ENCODE peak calls at places on chromosomes 5 and 9, in six cellular contexts. One of them, this sample, is unnamed.

GRCh38 chr9:128628471-128629048 is 28.1 kb downstream of the DYNC2I2 start:
- DNase-seq in GM12891: no peak
- DNase-seq in upper lobe of left lung: no peak
- DNase-seq in prostate gland: no peak
- DNase-seq in transverse colon: peak; percentile 22
- DNase-seq in HepG2: peak; percentile 23
- DNase-seq in this sample: peak; percentile 68

GRCh38 chr5:132001647-132002561 is 9.6 kb downstream of the ACSL6 start:
- DNase-seq in GM12891: no peak
- DNase-seq in upper lobe of left lung: no peak
- DNase-seq in prostate gland: no peak
- DNase-seq in transverse colon: no peak
- DNase-seq in HepG2: peak; percentile 97
- DNase-seq in this sample: peak; percentile 62

GRCh38 chr9:135479469-135480052 is at the start of gene PPP1R26:
- DNase-seq in GM12891: no peak
- DNase-seq in upper lobe of left lung: peak; percentile 90
- DNase-seq in prostate gland: no peak
- DNase-seq in transverse colon: peak; percentile 42
- DNase-seq in HepG2: no peak
- DNase-seq in this sample: no peak

GRCh38 chr5:175214152-175214551 is 229.8 kb downstream of the DRD1 start:
- DNase-seq in GM12891: no peak
- DNase-seq in upper lobe of left lung: no peak
- DNase-seq in prostate gland: peak; percentile 20
- DNase-seq in transverse colon: no peak
- DNase-seq in HepG2: no peak
- DNase-seq in this sample: no peak

GRCh38 chr9:93043122-93043521 is 15.4 kb upstream of the SUSD3 start:
- DNase-seq in GM12891: no peak
- DNase-seq in upper lobe of left lung: no peak
- DNase-seq in prostate gland: no peak
- DNase-seq in transverse colon: no peak
- DNase-seq in HepG2: no peak
- DNase-seq in this sample: no peak

GRCh38 chr9:133711428-133712220 is 26.5 kb downstream of the SARDH start:
- DNase-seq in GM12891: no peak
- DNase-seq in upper lobe of left lung: peak; percentile 76
- DNase-seq in prostate gland: no peak
- DNase-seq in transverse colon: no peak
- DNase-seq in HepG2: no peak
- DNase-seq in this sample: peak; percentile 75

GRCh38 chr5:176660860-176661641 is 13.8 kb downstream of the TSPAN17 start:
- DNase-seq in GM12891: peak; percentile 96
- DNase-seq in upper lobe of left lung: peak; percentile 91
- DNase-seq in prostate gland: peak; percentile 56
- DNase-seq in transverse colon: peak; percentile 74
- DNase-seq in HepG2: peak; percentile 65
- DNase-seq in this sample: peak; percentile 95

GRCh38 chr5:74686962-74687751 is 2.1 kb downstream of the HEXB start:
- DNase-seq in GM12891: no peak
- DNase-seq in upper lobe of left lung: no peak
- DNase-seq in prostate gland: no peak
- DNase-seq in transverse colon: no peak
- DNase-seq in HepG2: no peak
- DNase-seq in this sample: no peak

GRCh38 chr9:109122726-109123621 is 3.2 kb upstream of the TMEM245 start:
- DNase-seq in GM12891: no peak
- DNase-seq in upper lobe of left lung: no peak
- DNase-seq in prostate gland: no peak
- DNase-seq in transverse colon: no peak
- DNase-seq in HepG2: peak; percentile 60
- DNase-seq in this sample: no peak

GRCh38 chr5:54739371-54739770 is 221.8 kb downstream of the SNX18 start:
- DNase-seq in GM12891: no peak
- DNase-seq in upper lobe of left lung: no peak
- DNase-seq in prostate gland: no peak
- DNase-seq in transverse colon: no peak
- DNase-seq in HepG2: no peak
- DNase-seq in this sample: no peak

GRCh38 chr9:107158321-107158720 is 124.8 kb upstream of the RAD23B start:
- DNase-seq in GM12891: no peak
- DNase-seq in upper lobe of left lung: no peak
- DNase-seq in prostate gland: no peak
- DNase-seq in transverse colon: no peak
- DNase-seq in HepG2: peak; percentile 35
- DNase-seq in this sample: no peak

GRCh38 chr5:163809480-163809879 is 304.1 kb downstream of the MAT2B start:
- DNase-seq in GM12891: no peak
- DNase-seq in upper lobe of left lung: no peak
- DNase-seq in prostate gland: no peak
- DNase-seq in transverse colon: no peak
- DNase-seq in HepG2: no peak
- DNase-seq in this sample: no peak

GRCh38 chr5:125612356-125613149 is 810.7 kb upstream of the GRAMD2B start:
- DNase-seq in GM12891: no peak
- DNase-seq in upper lobe of left lung: no peak
- DNase-seq in prostate gland: peak; percentile 37
- DNase-seq in transverse colon: no peak
- DNase-seq in HepG2: no peak
- DNase-seq in this sample: no peak

GRCh38 chr5:114839360-114839759 is 330.3 kb downstream of the TRIM36 start:
- DNase-seq in GM12891: no peak
- DNase-seq in upper lobe of left lung: no peak
- DNase-seq in prostate gland: no peak
- DNase-seq in transverse colon: no peak
- DNase-seq in HepG2: no peak
- DNase-seq in this sample: peak; percentile 41

GRCh38 chr5:139861021-139861888 is 65.6 kb downstream of the PSD2 start:
- DNase-seq in GM12891: no peak
- DNase-seq in upper lobe of left lung: peak; percentile 27
- DNase-seq in prostate gland: no peak
- DNase-seq in transverse colon: no peak
- DNase-seq in HepG2: no peak
- DNase-seq in this sample: no peak

GRCh38 chr9:131598121-131598520 is 52.8 kb downstream of the PRRT1B start:
- DNase-seq in GM12891: no peak
- DNase-seq in upper lobe of left lung: peak; percentile 80
- DNase-seq in prostate gland: no peak
- DNase-seq in transverse colon: peak; percentile 37
- DNase-seq in HepG2: no peak
- DNase-seq in this sample: peak; percentile 92

GRCh38 chr5:57004800-57005199 is 52.9 kb upstream of the MIER3 start:
- DNase-seq in GM12891: no peak
- DNase-seq in upper lobe of left lung: no peak
- DNase-seq in prostate gland: no peak
- DNase-seq in transverse colon: no peak
- DNase-seq in HepG2: peak; percentile 59
- DNase-seq in this sample: no peak

GRCh38 chr5:97854871-97855762 is 672.1 kb upstream of the RIOK2 start:
- DNase-seq in GM12891: no peak
- DNase-seq in upper lobe of left lung: no peak
- DNase-seq in prostate gland: no peak
- DNase-seq in transverse colon: no peak
- DNase-seq in HepG2: no peak
- DNase-seq in this sample: peak; percentile 59

GRCh38 chr9:38026021-38026809 is 42.8 kb downstream of the SHB start:
- DNase-seq in GM12891: no peak
- DNase-seq in upper lobe of left lung: no peak
- DNase-seq in prostate gland: no peak
- DNase-seq in transverse colon: no peak
- DNase-seq in HepG2: peak; percentile 29
- DNase-seq in this sample: no peak

GRCh38 chr9:100714372-100715099 is 136.7 kb downstream of the CAVIN4 start:
- DNase-seq in GM12891: peak; percentile 28
- DNase-seq in upper lobe of left lung: no peak
- DNase-seq in prostate gland: peak; percentile 42
- DNase-seq in transverse colon: peak; percentile 50
- DNase-seq in HepG2: peak; percentile 48
- DNase-seq in this sample: no peak

GRCh38 chr5:33885679-33886078 is 6.1 kb downstream of the ADAMTS12 start:
- DNase-seq in GM12891: no peak
- DNase-seq in upper lobe of left lung: no peak
- DNase-seq in prostate gland: no peak
- DNase-seq in transverse colon: no peak
- DNase-seq in HepG2: no peak
- DNase-seq in this sample: no peak
- TF ChIP-seq POLR2AphosphoS5 in GM12891: no peak
- TF ChIP-seq POLR2AphosphoS5 in upper lobe of left lung: no peak
- TF ChIP-seq POLR2AphosphoS5 in prostate gland: no peak
- TF ChIP-seq POLR2AphosphoS5 in transverse colon: peak; percentile 21
- TF ChIP-seq POLR2AphosphoS5 in HepG2: no peak
- TF ChIP-seq POLR2AphosphoS5 in this sample: no peak

DNA sequence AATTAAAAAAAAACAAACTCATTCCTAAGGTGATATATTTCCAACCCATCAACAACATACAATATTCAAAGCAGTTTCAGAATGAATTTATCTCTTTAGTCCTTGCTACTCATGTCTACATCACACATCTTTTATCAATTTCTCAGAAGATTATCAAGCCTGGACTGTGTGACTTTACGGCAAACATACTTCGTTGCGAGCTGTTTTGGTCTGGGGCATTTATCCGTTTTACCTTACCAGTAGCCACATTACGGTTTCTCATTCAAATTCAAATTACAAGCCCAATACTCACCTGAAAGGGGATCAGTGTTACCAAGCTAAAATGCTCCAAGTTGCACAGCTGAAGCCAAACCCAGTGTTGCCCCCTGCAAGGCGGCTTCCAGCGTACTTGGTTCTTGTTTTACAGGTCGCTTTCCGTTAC is 1.9 kb downstream of the HNRNPH1 start:
- DNase-seq in GM12891: no peak
- DNase-seq in upper lobe of left lung: no peak
- DNase-seq in prostate gland: no peak
- DNase-seq in transverse colon: no peak
- DNase-seq in HepG2: no peak
- DNase-seq in this sample: peak; percentile 53
- TF ChIP-seq POLR2AphosphoS5 in GM12891: no peak
- TF ChIP-seq POLR2AphosphoS5 in upper lobe of left lung: no peak
- TF ChIP-seq POLR2AphosphoS5 in prostate gland: no peak
- TF ChIP-seq POLR2AphosphoS5 in transverse colon: no peak
- TF ChIP-seq POLR2AphosphoS5 in HepG2: no peak
- TF ChIP-seq POLR2AphosphoS5 in this sample: no peak

DNA sequence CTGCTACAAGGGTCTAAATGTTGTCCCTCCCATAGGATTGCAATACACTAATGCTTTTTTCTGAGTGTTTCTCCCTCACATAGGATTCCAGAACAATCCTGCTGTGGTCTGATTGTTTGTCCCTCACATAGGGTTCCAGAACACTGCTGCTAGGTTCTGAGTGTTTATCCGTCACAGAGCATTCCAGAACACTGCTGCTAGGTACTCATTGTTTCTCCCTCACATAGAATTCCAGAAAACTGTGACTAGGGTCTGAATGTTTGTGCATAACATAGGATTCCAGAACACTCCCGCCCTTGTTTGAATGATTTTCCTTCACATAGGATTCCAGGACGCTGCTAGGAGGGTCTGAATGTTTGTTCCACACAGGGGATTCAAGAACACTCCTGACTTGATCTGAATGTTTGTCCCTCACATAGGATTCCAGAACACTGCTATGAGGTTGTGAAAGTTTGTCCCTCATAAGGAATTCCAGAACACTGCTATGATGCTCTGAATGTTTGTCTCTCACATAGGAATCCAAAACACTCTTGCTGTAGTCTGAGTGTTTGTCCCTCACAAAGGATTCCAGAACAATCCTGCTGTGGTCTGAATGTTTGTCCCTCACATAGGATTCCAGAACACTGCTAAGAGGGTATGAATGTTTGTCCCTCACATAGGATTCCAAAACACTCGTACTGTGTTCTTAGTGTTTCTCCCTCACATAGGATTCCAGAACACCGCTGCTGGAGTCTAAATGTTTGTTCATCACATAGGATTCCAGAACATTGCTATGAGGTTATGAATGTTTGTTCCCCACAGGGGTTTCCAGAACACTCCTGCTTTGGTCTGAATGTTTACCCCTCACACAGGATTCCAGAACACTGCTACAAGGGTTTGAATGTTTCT is 213.5 kb downstream of the FOXD4L6 start:
- DNase-seq in GM12891: no peak
- DNase-seq in upper lobe of left lung: no peak
- DNase-seq in prostate gland: no peak
- DNase-seq in transverse colon: no peak
- DNase-seq in HepG2: no peak
- DNase-seq in this sample: no peak
- TF ChIP-seq POLR2AphosphoS5 in GM12891: no peak
- TF ChIP-seq POLR2AphosphoS5 in upper lobe of left lung: no peak
- TF ChIP-seq POLR2AphosphoS5 in prostate gland: no peak
- TF ChIP-seq POLR2AphosphoS5 in transverse colon: no peak
- TF ChIP-seq POLR2AphosphoS5 in HepG2: no peak
- TF ChIP-seq POLR2AphosphoS5 in this sample: no peak

DNA sequence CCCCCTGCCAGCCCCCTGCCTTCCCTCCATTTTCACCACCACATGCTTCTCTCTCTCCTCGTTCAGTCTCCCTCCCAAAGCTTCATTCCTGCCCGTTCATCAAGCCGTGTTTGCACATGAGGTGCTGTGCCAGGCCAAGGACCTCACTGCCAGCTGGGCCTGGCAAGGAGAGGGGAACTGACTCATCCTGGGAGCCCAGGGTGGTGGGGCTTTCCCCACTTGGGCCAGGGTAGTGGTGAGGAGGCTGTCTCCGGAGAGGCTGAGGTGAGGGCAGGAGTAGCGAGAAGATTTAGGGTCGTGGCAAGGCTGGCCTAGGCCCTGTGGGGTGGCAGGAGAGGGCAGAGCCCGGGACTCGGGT is 30.4 kb upstream of the NOTCH1 start:
- DNase-seq in GM12891: no peak
- DNase-seq in upper lobe of left lung: peak; percentile 37
- DNase-seq in prostate gland: peak; percentile 76
- DNase-seq in transverse colon: no peak
- DNase-seq in HepG2: no peak
- DNase-seq in this sample: no peak
- TF ChIP-seq POLR2AphosphoS5 in GM12891: no peak
- TF ChIP-seq POLR2AphosphoS5 in upper lobe of left lung: no peak
- TF ChIP-seq POLR2AphosphoS5 in prostate gland: peak; percentile 49
- TF ChIP-seq POLR2AphosphoS5 in transverse colon: no peak
- TF ChIP-seq POLR2AphosphoS5 in HepG2: no peak
- TF ChIP-seq POLR2AphosphoS5 in this sample: no peak

GRCh38 chr5:150396247-150396646 is 16.5 kb downstream of the CD74 start:
- DNase-seq in GM12891: no peak
- DNase-seq in upper lobe of left lung: no peak
- DNase-seq in prostate gland: no peak
- DNase-seq in transverse colon: no peak
- DNase-seq in HepG2: no peak
- DNase-seq in this sample: no peak
- TF ChIP-seq POLR2AphosphoS5 in GM12891: peak; percentile 40
- TF ChIP-seq POLR2AphosphoS5 in upper lobe of left lung: no peak
- TF ChIP-seq POLR2AphosphoS5 in prostate gland: no peak
- TF ChIP-seq POLR2AphosphoS5 in transverse colon: no peak
- TF ChIP-seq POLR2AphosphoS5 in HepG2: no peak
- TF ChIP-seq POLR2AphosphoS5 in this sample: no peak

This sample was measured in spleen.